ENCODE peak calls at places on chromosomes 6 and 20, in nine cellular contexts. I is dorsolateral prefrontal cortex; Y is activated CD4-positive, alpha-beta T cell treated with anti-CD3 and anti-CD28 coated beads, Interleukin-2, amount 50 U/mL, for 48 hours; Q is activated CD4-positive, alpha-beta memory T cell treated with anti-CD3 and anti-CD28 coated beads for 36 hours; K is A172; N is GM03348; H is EL; S is AG08396; Z is GM23338. U is an unnamed sample.
A peak's percentile ranks its signal among the peaks of the same experiment; 100 is the strongest.

GRCh38 chr20:18428490-18429173 is 38.2 kb downstream of the DZANK1 start:
- DNase-seq in I (no peak), Y (no peak), Q (no peak), K (no peak), N (no peak), H (peak; percentile 44), S (peak; percentile 11), Z (no peak), U (peak; percentile 74)

GRCh38 chr6:103027532-103027931 is 1634.0 kb downstream of the GRIK2 start:
- DNase-seq in I (no peak), Y (no peak), Q (no peak), K (no peak), N (no peak), H (no peak), S (no peak), Z (peak; percentile 55), U (no peak)

GRCh38 chr20:41145821-41146620 is 8.7 kb downstream of the PLCG1 start:
- DNase-seq in I (no peak), Y (no peak), Q (no peak), K (no peak), N (peak; percentile 29), H (no peak), S (no peak), Z (no peak), U (no peak)

GRCh38 chr6:166565084-166565651 is 21.3 kb downstream of the RAMACL start:
- DNase-seq in I (no peak), Y (no peak), Q (no peak), K (no peak), N (no peak), H (no peak), S (no peak), Z (no peak), U (no peak)

GRCh38 chr6:140537834-140538680 is 1163.6 kb upstream of the CITED2 start:
- DNase-seq in I (no peak), Y (no peak), Q (no peak), K (peak; percentile 91), N (peak; percentile 70), H (peak; percentile 99), S (peak; percentile 73), Z (peak; percentile 62), U (peak; percentile 83)

GRCh38 chr6:104728444-104728843 is 131.3 kb downstream of the HACE1 start:
- DNase-seq in I (no peak), Y (no peak), Q (no peak), K (no peak), N (no peak), H (peak; percentile 40), S (peak; percentile 11), Z (no peak), U (no peak)

GRCh38 chr20:63873477-63873971 is 8.5 kb downstream of the TPD52L2 start:
- DNase-seq in I (no peak), Y (peak; percentile 65), Q (peak; percentile 77), K (peak; percentile 95), N (peak; percentile 65), H (peak; percentile 81), S (no peak), Z (no peak), U (no peak)

GRCh38 chr6:28408076-28408802 is 8.7 kb upstream of the ZSCAN12 start:
- DNase-seq in I (no peak), Y (no peak), Q (peak; percentile 13), K (no peak), N (no peak), H (no peak), S (no peak), Z (no peak), U (no peak)

GRCh38 chr6:24543683-24544082 is 48.9 kb downstream of the ALDH5A1 start:
- DNase-seq in I (peak; percentile 56), Y (no peak), Q (no peak), K (no peak), N (no peak), H (no peak), S (no peak), Z (no peak), U (no peak)

GRCh38 chr6:157205473-157206358 is 117.6 kb downstream of the TMEM242 start:
- DNase-seq in I (no peak), Y (no peak), Q (no peak), K (no peak), N (no peak), H (no peak), S (no peak), Z (no peak), U (no peak)

GRCh38 chr6:156731436-156731835 is 45.7 kb upstream of the ARID1B start:
- DNase-seq in I (no peak), Y (no peak), Q (no peak), K (peak; percentile 51), N (peak; percentile 48), H (peak; percentile 72), S (peak; percentile 35), Z (no peak), U (peak; percentile 21)

GRCh38 chr20:57882451-57883161 is 172.8 kb upstream of the PMEPA1 start:
- DNase-seq in I (no peak), Y (no peak), Q (no peak), K (peak; percentile 84), N (peak; percentile 70), H (peak; percentile 26), S (no peak), Z (no peak), U (no peak)

GRCh38 chr6:35370799-35371493 is 28.6 kb downstream of the PPARD start:
- DNase-seq in I (no peak), Y (no peak), Q (no peak), K (no peak), N (peak; percentile 74), H (no peak), S (no peak), Z (no peak), U (no peak)

GRCh38 chr6:127111526-127111925 is 6.9 kb upstream of the RSPO3 start:
- DNase-seq in I (no peak), Y (no peak), Q (no peak), K (no peak), N (no peak), H (no peak), S (no peak), Z (no peak), U (peak; percentile 43)

GRCh38 chr6:152845421-152845820 is 94.8 kb downstream of the VIP start:
- DNase-seq in I (no peak), Y (no peak), Q (no peak), K (no peak), N (no peak), H (no peak), S (no peak), Z (no peak), U (no peak)

GRCh38 chr6:14046476-14047068 is 71.0 kb upstream of the CD83 start:
- DNase-seq in I (no peak), Y (peak; percentile 47), Q (peak; percentile 64), K (peak; percentile 59), N (peak; percentile 78), H (peak; percentile 60), S (peak; percentile 63), Z (peak; percentile 82), U (peak; percentile 36)

GRCh38 chr6:132814716-132815570 is 574 bp downstream of the RPS12 start:
- DNase-seq in I (no peak), Y (peak; percentile 36), Q (peak; percentile 31), K (peak; percentile 9), N (no peak), H (peak; percentile 15), S (no peak), Z (no peak), U (peak; percentile 8)

GRCh38 chr6:111846511-111847409 is 26.5 kb downstream of the FYN start:
- DNase-seq in I (no peak), Y (peak; percentile 46), Q (peak; percentile 62), K (no peak), N (no peak), H (no peak), S (no peak), Z (no peak), U (no peak)

GRCh38 chr20:57473246-57474042 is 51.5 kb downstream of the CTCFL start:
- DNase-seq in I (peak; percentile 39), Y (no peak), Q (peak; percentile 36), K (peak; percentile 66), N (no peak), H (no peak), S (no peak), Z (peak; percentile 36), U (no peak)

GRCh38 chr20:8721098-8721497 is 347.8 kb upstream of the PLCB4 start:
- DNase-seq in I (no peak), Y (peak; percentile 8), Q (peak; percentile 10), K (peak; percentile 54), N (peak; percentile 41), H (peak; percentile 69), S (peak; percentile 29), Z (peak; percentile 78), U (peak; percentile 21)

GRCh38 chr6:52392944-52393343 is 27.2 kb upstream of the EFHC1 start:
- DNase-seq in I (no peak), Y (no peak), Q (no peak), K (peak; percentile 42), N (peak; percentile 51), H (peak; percentile 66), S (peak; percentile 53), Z (no peak), U (no peak)

GRCh38 chr6:115131709-115132490 is 789.1 kb upstream of the HS3ST5 start:
- DNase-seq in I (no peak), Y (no peak), Q (no peak), K (no peak), N (no peak), H (no peak), S (no peak), Z (no peak), U (no peak)

GRCh38 chr6:72984981-72985665 is 240.2 kb downstream of the KHDC1L start:
- DNase-seq in I (peak; percentile 54), Y (no peak), Q (no peak), K (no peak), N (peak; percentile 63), H (no peak), S (no peak), Z (no peak), U (no peak)

GRCh38 chr6:32113386-32114352 is 4.5 kb upstream of the TNXB start:
- DNase-seq in I (no peak), Y (no peak), Q (no peak), K (peak; percentile 88), N (peak; percentile 94), H (peak; percentile 99), S (peak; percentile 90), Z (peak; percentile 91), U (peak; percentile 73)

GRCh38 chr6:16712931-16713484 is 48.3 kb downstream of the ATXN1 start:
- DNase-seq in I (no peak), Y (peak; percentile 52), Q (peak; percentile 62), K (peak; percentile 97), N (peak; percentile 74), H (peak; percentile 93), S (peak; percentile 40), Z (peak; percentile 21), U (peak; percentile 95)

GRCh38 chr6:165844801-165845364 is 181.8 kb upstream of the PDE10A start:
- DNase-seq in I (no peak), Y (no peak), Q (no peak), K (no peak), N (no peak), H (no peak), S (no peak), Z (no peak), U (no peak)

GRCh38 chr6:158977373-158977772 is 22.6 kb downstream of the RSPH3 start:
- DNase-seq in I (no peak), Y (no peak), Q (no peak), K (no peak), N (no peak), H (no peak), S (no peak), Z (no peak), U (no peak)

GRCh38 chr6:52020961-52021570 is 66.3 kb downstream of the PKHD1 start:
- DNase-seq in I (no peak), Y (no peak), Q (no peak), K (peak; percentile 9), N (peak; percentile 44), H (peak; percentile 23), S (peak; percentile 5), Z (peak; percentile 53), U (peak; percentile 38)

U was measured in Caki2.